ENCODE peak calls at places on chromosomes 16 and 17, in six cellular contexts. One of them, this sample, is unnamed.

GRCh38 chr16:86298166-86299131 is 211.9 kb upstream of the FOXF1 start:
- DNase-seq in stimulated activated CD4-positive, alpha-beta T cell treated with anti-CD3 and anti-CD28 coated beads, Interleukin-2, amount 100 ng/mL, for 24 hours: no peak
- DNase-seq in psoas muscle: no peak
- DNase-seq in activated T-cell treated with anti-CD3 and anti-CD28 coated beads, Interleukin-2, amount 50 U/mL, for 24 hours: no peak
- DNase-seq in cardiac fibroblast: peak; percentile 27
- DNase-seq in NCI-H146: no peak
- DNase-seq in this sample: no peak

GRCh38 chr17:76123749-76124581 is 17.1 kb downstream of the FOXJ1 start:
- DNase-seq in stimulated activated CD4-positive, alpha-beta T cell treated with anti-CD3 and anti-CD28 coated beads, Interleukin-2, amount 100 ng/mL, for 24 hours: no peak
- DNase-seq in psoas muscle: no peak
- DNase-seq in activated T-cell treated with anti-CD3 and anti-CD28 coated beads, Interleukin-2, amount 50 U/mL, for 24 hours: no peak
- DNase-seq in cardiac fibroblast: no peak
- DNase-seq in NCI-H146: no peak
- DNase-seq in this sample: no peak

GRCh38 chr17:57135748-57136342 is 50.8 kb downstream of the AKAP1 start:
- DNase-seq in stimulated activated CD4-positive, alpha-beta T cell treated with anti-CD3 and anti-CD28 coated beads, Interleukin-2, amount 100 ng/mL, for 24 hours: peak; percentile 17
- DNase-seq in psoas muscle: no peak
- DNase-seq in activated T-cell treated with anti-CD3 and anti-CD28 coated beads, Interleukin-2, amount 50 U/mL, for 24 hours: no peak
- DNase-seq in cardiac fibroblast: no peak
- DNase-seq in NCI-H146: peak; percentile 90
- DNase-seq in this sample: no peak

GRCh38 chr17:58284613-58285421 is 4.1 kb upstream of the MPO start:
- DNase-seq in stimulated activated CD4-positive, alpha-beta T cell treated with anti-CD3 and anti-CD28 coated beads, Interleukin-2, amount 100 ng/mL, for 24 hours: no peak
- DNase-seq in psoas muscle: no peak
- DNase-seq in activated T-cell treated with anti-CD3 and anti-CD28 coated beads, Interleukin-2, amount 50 U/mL, for 24 hours: no peak
- DNase-seq in cardiac fibroblast: no peak
- DNase-seq in NCI-H146: no peak
- DNase-seq in this sample: no peak

GRCh38 chr16:12146966-12147365 is 170.4 kb downstream of the SNX29 start:
- DNase-seq in stimulated activated CD4-positive, alpha-beta T cell treated with anti-CD3 and anti-CD28 coated beads, Interleukin-2, amount 100 ng/mL, for 24 hours: no peak
- DNase-seq in psoas muscle: no peak
- DNase-seq in activated T-cell treated with anti-CD3 and anti-CD28 coated beads, Interleukin-2, amount 50 U/mL, for 24 hours: no peak
- DNase-seq in cardiac fibroblast: no peak
- DNase-seq in NCI-H146: no peak
- DNase-seq in this sample: no peak

GRCh38 chr17:68892193-68892592 is 63.0 kb downstream of the ABCA8 start:
- DNase-seq in stimulated activated CD4-positive, alpha-beta T cell treated with anti-CD3 and anti-CD28 coated beads, Interleukin-2, amount 100 ng/mL, for 24 hours: no peak
- DNase-seq in psoas muscle: no peak
- DNase-seq in activated T-cell treated with anti-CD3 and anti-CD28 coated beads, Interleukin-2, amount 50 U/mL, for 24 hours: no peak
- DNase-seq in cardiac fibroblast: no peak
- DNase-seq in NCI-H146: no peak
- DNase-seq in this sample: no peak

GRCh38 chr16:4976079-4976478 is 17.9 kb downstream of the SEC14L5 start:
- DNase-seq in stimulated activated CD4-positive, alpha-beta T cell treated with anti-CD3 and anti-CD28 coated beads, Interleukin-2, amount 100 ng/mL, for 24 hours: no peak
- DNase-seq in psoas muscle: no peak
- DNase-seq in activated T-cell treated with anti-CD3 and anti-CD28 coated beads, Interleukin-2, amount 50 U/mL, for 24 hours: no peak
- DNase-seq in cardiac fibroblast: no peak
- DNase-seq in NCI-H146: no peak
- DNase-seq in this sample: peak; percentile 56

GRCh38 chr17:75512946-75513666 is 2.2 kb downstream of the CASKIN2 start:
- DNase-seq in stimulated activated CD4-positive, alpha-beta T cell treated with anti-CD3 and anti-CD28 coated beads, Interleukin-2, amount 100 ng/mL, for 24 hours: no peak
- DNase-seq in psoas muscle: no peak
- DNase-seq in activated T-cell treated with anti-CD3 and anti-CD28 coated beads, Interleukin-2, amount 50 U/mL, for 24 hours: no peak
- DNase-seq in cardiac fibroblast: no peak
- DNase-seq in NCI-H146: no peak
- DNase-seq in this sample: no peak

GRCh38 chr16:49407873-49408565 is 34.4 kb downstream of the C16orf78 start:
- DNase-seq in stimulated activated CD4-positive, alpha-beta T cell treated with anti-CD3 and anti-CD28 coated beads, Interleukin-2, amount 100 ng/mL, for 24 hours: peak; percentile 77
- DNase-seq in psoas muscle: peak; percentile 86
- DNase-seq in activated T-cell treated with anti-CD3 and anti-CD28 coated beads, Interleukin-2, amount 50 U/mL, for 24 hours: peak; percentile 75
- DNase-seq in cardiac fibroblast: peak; percentile 86
- DNase-seq in NCI-H146: peak; percentile 86
- DNase-seq in this sample: peak; percentile 18

GRCh38 chr17:72640415-72641165 is 451.9 kb downstream of the SLC39A11 start:
- DNase-seq in stimulated activated CD4-positive, alpha-beta T cell treated with anti-CD3 and anti-CD28 coated beads, Interleukin-2, amount 100 ng/mL, for 24 hours: no peak
- DNase-seq in psoas muscle: no peak
- DNase-seq in activated T-cell treated with anti-CD3 and anti-CD28 coated beads, Interleukin-2, amount 50 U/mL, for 24 hours: no peak
- DNase-seq in cardiac fibroblast: peak; percentile 5
- DNase-seq in NCI-H146: peak; percentile 88
- DNase-seq in this sample: no peak

GRCh38 chr17:41455236-41455635 is 11.9 kb downstream of the KRT32 start:
- DNase-seq in stimulated activated CD4-positive, alpha-beta T cell treated with anti-CD3 and anti-CD28 coated beads, Interleukin-2, amount 100 ng/mL, for 24 hours: no peak
- DNase-seq in psoas muscle: no peak
- DNase-seq in activated T-cell treated with anti-CD3 and anti-CD28 coated beads, Interleukin-2, amount 50 U/mL, for 24 hours: no peak
- DNase-seq in cardiac fibroblast: no peak
- DNase-seq in NCI-H146: no peak
- DNase-seq in this sample: no peak

GRCh38 chr17:50043290-50044148 is 12.4 kb upstream of the ITGA3 start:
- DNase-seq in stimulated activated CD4-positive, alpha-beta T cell treated with anti-CD3 and anti-CD28 coated beads, Interleukin-2, amount 100 ng/mL, for 24 hours: no peak
- DNase-seq in psoas muscle: peak; percentile 49
- DNase-seq in activated T-cell treated with anti-CD3 and anti-CD28 coated beads, Interleukin-2, amount 50 U/mL, for 24 hours: no peak
- DNase-seq in cardiac fibroblast: peak; percentile 50
- DNase-seq in NCI-H146: no peak
- DNase-seq in this sample: no peak